ENCODE peak calls at places on chromosomes 6 and 20, in five cellular contexts. X is H1, Z is H9, J is neuronal stem cell, N is trophoblast cell. W is an unnamed sample.

GRCh38 chr6:159578629-159579028 is 114.4 kb downstream of the SOD2 start:
- DNase-seq in X (no peak), Z (no peak), J (no peak), N (no peak), W (no peak)

GRCh38 chr6:6803180-6803978 is 214.9 kb downstream of the LY86 start:
- DNase-seq in X (no peak), Z (no peak), J (no peak), N (peak; percentile 98), W (no peak)

GRCh38 chr20:63701329-63702035 is 5.0 kb downstream of the TNFRSF6B start:
- DNase-seq in X (no peak), Z (no peak), J (no peak), N (no peak), W (no peak)

GRCh38 chr6:158654498-158654897 is 4.6 kb downstream of the SYTL3 start:
- DNase-seq in X (no peak), Z (no peak), J (no peak), N (peak; percentile 56), W (peak; percentile 97)

GRCh38 chr6:73878403-73878802 is 182.4 kb downstream of the CD109 start:
- DNase-seq in X (no peak), Z (no peak), J (no peak), N (no peak), W (no peak)

GRCh38 chr6:117397536-117398227 is 28.1 kb downstream of the ROS1 start:
- DNase-seq in X (no peak), Z (no peak), J (no peak), N (no peak), W (peak; percentile 3)

GRCh38 chr6:136181191-136181833 is 68.8 kb downstream of the MTFR2 start:
- DNase-seq in X (no peak), Z (no peak), J (no peak), N (no peak), W (no peak)

GRCh38 chr20:18058661-18059467 is 1.1 kb upstream of the OVOL2 start:
- DNase-seq in X (no peak), Z (peak; percentile 87), J (peak; percentile 45), N (peak; percentile 55), W (no peak)

GRCh38 chr20:38123021-38123587 is 42.0 kb downstream of the TGM2 start:
- DNase-seq in X (no peak), Z (no peak), J (no peak), N (peak; percentile 98), W (peak; percentile 90)

GRCh38 chr20:61440548-61441055 is 188.5 kb downstream of the CDH4 start:
- DNase-seq in X (no peak), Z (no peak), J (no peak), N (no peak), W (no peak)

GRCh38 chr20:47857142-47857993 is 72.1 kb upstream of the SULF2 start:
- DNase-seq in X (no peak), Z (no peak), J (no peak), N (peak; percentile 10), W (peak; percentile 60)

DNA sequence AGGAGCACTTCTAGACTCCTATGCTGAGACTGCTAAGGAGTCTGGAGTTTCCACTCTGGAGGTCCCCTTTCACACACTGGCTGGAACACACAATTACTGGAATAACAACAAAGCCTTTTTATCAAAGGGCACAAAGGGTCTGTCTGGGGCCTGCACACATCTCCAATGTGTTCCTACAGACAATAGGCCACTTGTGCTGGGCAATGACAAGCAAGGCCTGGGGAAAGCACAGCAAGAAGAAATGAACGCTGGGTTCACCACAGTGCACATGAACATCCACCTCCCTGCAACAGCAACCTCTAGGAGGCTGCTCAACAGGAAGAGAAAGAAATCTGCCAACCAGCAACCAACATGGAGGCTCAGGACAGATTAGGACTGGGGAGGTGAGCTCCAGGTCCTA is 43.9 kb downstream of the TRPC4AP start:
- DNase-seq in X (no peak), Z (no peak), J (peak; percentile 9), N (no peak), W (no peak)
- H2BK12ac ChIP-seq in X (no peak overlapping the region), Z (no peak overlapping the region), J (no peak overlapping the region), N (no peak overlapping the region), W (no peak overlapping the region)

GRCh38 chr20:46549188-46549967 is 1.1 kb downstream of the OCSTAMP start:
- DNase-seq in X (no peak), Z (no peak), J (no peak), N (no peak), W (no peak)

GRCh38 chr20:46552460-46553420 is 2.3 kb upstream of the OCSTAMP start:
- DNase-seq in X (no peak), Z (no peak), J (no peak), N (peak; percentile 10), W (no peak)

GRCh38 chr20:46550441-46550840 is at the start of gene OCSTAMP:
- DNase-seq in X (no peak), Z (no peak), J (no peak), N (no peak), W (no peak)

GRCh38 chr20:46548688-46549087 is 1.8 kb downstream of the OCSTAMP start:
- DNase-seq in X (no peak), Z (no peak), J (no peak), N (no peak), W (no peak)

DNA sequence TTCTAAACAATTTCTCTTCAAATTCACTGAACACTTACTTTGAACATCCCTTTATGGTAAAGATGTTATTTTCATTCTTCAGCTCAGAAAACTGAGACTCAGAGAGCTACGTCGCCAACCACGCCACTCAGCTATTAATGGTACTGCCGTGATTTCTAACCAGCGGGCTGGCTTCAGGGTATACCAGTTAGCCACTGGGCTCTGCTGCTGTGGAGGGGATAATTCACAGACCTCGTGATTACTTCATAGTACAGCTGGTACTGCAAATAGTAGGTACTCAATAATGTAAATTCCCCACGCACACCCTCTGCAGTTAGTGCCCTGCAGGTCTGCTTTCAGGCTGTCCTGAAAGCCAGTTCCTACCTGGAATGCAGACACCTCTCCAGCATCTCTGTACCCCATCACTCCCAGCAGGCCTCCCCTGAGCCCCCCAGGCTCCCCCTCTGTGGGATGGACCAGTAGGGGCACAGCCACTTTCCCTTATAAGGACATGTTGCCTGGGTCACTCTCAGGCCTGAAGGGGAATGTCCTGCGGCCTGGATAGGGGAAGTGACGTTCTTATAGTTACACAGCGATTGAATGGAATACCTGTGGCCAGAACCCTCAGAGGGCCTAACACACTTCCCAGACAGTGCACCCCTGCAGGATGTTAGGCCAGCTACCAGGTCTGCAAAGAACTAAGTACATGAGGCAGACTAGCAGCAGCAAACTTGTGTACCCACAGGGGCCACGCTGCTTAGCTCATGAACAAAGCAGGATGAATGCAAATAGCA is 1.2 kb upstream of the OCSTAMP start:
- DNase-seq in X (no peak), Z (no peak), J (no peak), N (peak; percentile 3), W (no peak)
- H3K9me3 ChIP-seq in X (no peaks in the 10 kb centered on the region), Z (no peaks in the 10 kb centered on the region), J (no peaks in the 10 kb centered on the region), N (no peaks in the 10 kb centered on the region), W (no peaks in the 10 kb centered on the region)

DNA sequence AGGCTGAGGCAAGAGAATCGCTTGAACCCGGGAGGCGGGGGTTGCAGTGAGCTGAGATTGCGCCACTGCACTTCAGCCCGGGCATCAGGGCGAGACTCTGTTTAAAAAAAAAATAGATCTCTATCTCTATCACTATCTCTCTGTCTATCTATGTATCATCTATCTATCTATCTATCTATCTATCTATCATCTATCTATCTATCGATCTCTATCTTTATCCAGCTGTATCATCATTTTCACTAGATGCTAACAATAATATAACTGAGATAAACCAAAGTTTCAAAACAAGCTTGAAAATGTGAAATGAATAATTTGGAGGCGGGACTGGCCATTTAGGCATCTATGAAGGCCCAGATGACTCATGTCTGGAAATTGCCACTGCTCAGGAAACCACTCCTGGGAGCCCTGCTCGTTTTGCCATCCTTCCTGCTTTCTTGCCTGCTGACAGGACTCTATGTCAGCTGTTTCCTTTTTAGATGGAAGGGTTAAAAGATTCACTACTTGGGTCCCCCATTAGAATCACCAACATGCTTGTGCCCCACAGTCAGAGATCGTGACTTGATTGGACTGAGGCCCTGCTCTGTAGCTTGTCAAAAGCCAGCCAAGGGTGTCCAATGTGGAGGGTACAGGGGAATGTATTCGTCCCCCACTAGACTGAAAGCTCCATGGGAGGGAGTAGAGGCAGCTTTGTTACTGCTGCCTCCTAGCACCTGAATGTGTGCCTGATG is 61.7 kb downstream of the UTRN start:
- DNase-seq in X (no peak), Z (no peak), J (no peak), N (peak; percentile 92), W (peak; percentile 84)
- H2AFZ ChIP-seq in X (no peak overlapping the region), Z (no peak overlapping the region), J (no peak overlapping the region), N (no peak overlapping the region), W (peak overlapping the region; percentile 10)

GRCh38 chr20:60246751-60247150 is 288.5 kb downstream of the CDH26 start:
- DNase-seq in X (no peak), Z (no peak), J (no peak), N (no peak), W (no peak)

GRCh38 chr20:60240986-60241385 is 282.8 kb downstream of the CDH26 start:
- DNase-seq in X (no peak), Z (no peak), J (no peak), N (no peak), W (no peak)

GRCh38 chr20:60239981-60240380 is 281.8 kb downstream of the CDH26 start:
- DNase-seq in X (no peak), Z (no peak), J (no peak), N (no peak), W (no peak)

GRCh38 chr20:60244373-60245146 is 286.3 kb downstream of the CDH26 start:
- DNase-seq in X (no peak), Z (no peak), J (no peak), N (no peak), W (no peak)

DNA sequence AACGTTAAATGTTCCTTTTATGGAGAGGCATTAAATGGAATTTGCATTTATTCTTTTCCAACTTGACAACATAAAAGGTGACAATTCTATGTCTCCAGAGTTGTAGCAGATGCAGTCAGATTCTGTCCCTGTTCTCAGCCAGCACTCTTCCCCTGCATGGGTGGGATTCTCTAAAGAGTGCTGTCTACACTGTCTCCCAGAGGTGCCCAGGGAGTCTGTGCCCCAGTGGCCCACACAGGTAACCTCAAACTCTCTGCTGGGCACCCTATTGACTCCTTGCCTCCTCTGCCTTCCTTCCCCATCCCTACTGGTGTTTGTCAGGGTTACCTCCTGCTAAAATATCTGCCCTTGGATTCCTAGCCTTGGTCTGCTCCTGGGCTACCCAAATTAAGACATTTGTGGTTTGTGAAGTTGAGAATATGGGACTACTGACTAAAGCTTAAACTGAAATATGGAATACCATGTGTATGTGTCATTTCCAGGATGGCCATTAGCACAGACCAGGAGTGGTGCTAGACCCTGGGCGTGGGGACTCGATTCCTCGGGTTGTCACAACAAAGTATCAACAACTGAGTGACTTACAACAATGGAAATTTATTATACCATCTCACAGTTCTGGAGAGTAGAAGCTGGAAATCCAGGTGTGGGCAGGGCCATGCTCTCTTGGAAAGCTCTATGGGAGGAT is 284.8 kb downstream of the CDH26 start:
- DNase-seq in X (no peak), Z (no peak), J (no peak), N (peak; percentile 4), W (no peak)
- H2BK12ac ChIP-seq in X (no peak overlapping the region), Z (no peak overlapping the region), J (no peak overlapping the region), N (no peak overlapping the region), W (no peak overlapping the region)

W was measured in mesenchymal stem cell.